ENCODE peak calls at places on chromosomes 12 and 14, in six cellular contexts. Z is K562, J is A549, B is WTC11, A is HepG2, N is H1. F is an unnamed sample.

GRCh38 chr12:64671682-64672081 is 61.4 kb downstream of the RASSF3 start:
- DNase-seq in N (no peak), B (no peak), A (no peak), Z (no peak), J (no peak), F (no peak)

GRCh38 chr12:32877670-32878459 is 18.7 kb downstream of the PKP2 start:
- DNase-seq in J (no peak), B (no peak), Z (no peak), N (no peak), A (no peak), F (no peak)

GRCh38 chr14:25120261-25120660 is 70.3 kb upstream of the STXBP6 start:
- DNase-seq in B (no peak), A (no peak), N (no peak), J (no peak), Z (no peak), F (no peak)

GRCh38 chr14:76456200-76456599 is 80.3 kb downstream of the ESRRB start:
- DNase-seq in B (peak; percentile 65), Z (peak; percentile 52), J (peak; percentile 41), N (no peak), A (peak; percentile 18), F (peak; percentile 45)

GRCh38 chr14:83164016-83164415 is 1630.4 kb upstream of the SEL1L start:
- DNase-seq in N (no peak), Z (no peak), A (no peak), J (no peak), B (no peak), F (no peak)

GRCh38 chr14:59278111-59278510 is 89.6 kb downstream of the DAAM1 start:
- DNase-seq in N (no peak), B (no peak), Z (peak; percentile 30), J (peak; percentile 82), A (peak; percentile 91), F (peak; percentile 87)

GRCh38 chr12:13102481-13103195 is 829 bp downstream of the GSG1 start:
- DNase-seq in N (no peak), A (no peak), Z (no peak), B (no peak), J (no peak), F (no peak)

GRCh38 chr12:51897181-51897580 is 9.3 kb downstream of the ANKRD33 start:
- DNase-seq in J (no peak), Z (no peak), B (no peak), N (no peak), A (no peak), F (peak; percentile 91)

GRCh38 chr14:105989746-105990302 is 463.4 kb downstream of the TMEM121 start:
- DNase-seq in J (no peak), Z (no peak), B (no peak), N (no peak), A (no peak), F (no peak)

GRCh38 chr12:132170637-132171292 is 26.5 kb downstream of the NOC4L start:
- DNase-seq in N (no peak), J (no peak), B (no peak), A (no peak), Z (no peak), F (no peak)

GRCh38 chr12:117622741-117623140 is 261.3 kb upstream of the NOS1 start:
- DNase-seq in Z (no peak), B (no peak), J (no peak), N (no peak), A (no peak), F (no peak)

GRCh38 chr12:9742665-9743064 is 9.8 kb upstream of the CLECL1 start:
- DNase-seq in N (no peak), Z (no peak), J (no peak), B (no peak), A (no peak), F (no peak)

GRCh38 chr12:17326649-17327048 is 720.7 kb upstream of the LMO3 start:
- DNase-seq in N (no peak), A (no peak), B (no peak), Z (no peak), J (no peak), F (no peak)

GRCh38 chr12:18066666-18067065 is 23.3 kb downstream of the RERGL start:
- DNase-seq in J (no peak), N (no peak), A (no peak), Z (no peak), B (no peak), F (no peak)

GRCh38 chr12:130438711-130439110 is 101.0 kb downstream of the PIWIL1 start:
- DNase-seq in J (no peak), Z (no peak), N (no peak), A (no peak), B (no peak), F (no peak)

GRCh38 chr12:60194682-60195081 is 598.9 kb downstream of the SLC16A7 start:
- DNase-seq in A (no peak), N (no peak), Z (no peak), J (no peak), B (no peak), F (peak; percentile 22)

GRCh38 chr14:70804556-70805162 is 4.7 kb downstream of the MAP3K9 start:
- DNase-seq in A (no peak), N (no peak), J (no peak), B (no peak), Z (no peak), F (no peak)
- TF ChIP-seq JUN in A (no peak), N (no peak), J (no peak), B (no peak), Z (no peak), F (no peak)

GRCh38 chr12:642633-643477 is 20.4 kb downstream of the NINJ2 start:
- DNase-seq in J (peak; percentile 83), Z (peak; percentile 79), B (peak; percentile 71), A (no peak), N (no peak), F (peak; percentile 52)
- TF ChIP-seq JUN in J (peak; percentile 64), Z (no peak), B (no peak), A (no peak), N (no peak), F (no peak)

DNA sequence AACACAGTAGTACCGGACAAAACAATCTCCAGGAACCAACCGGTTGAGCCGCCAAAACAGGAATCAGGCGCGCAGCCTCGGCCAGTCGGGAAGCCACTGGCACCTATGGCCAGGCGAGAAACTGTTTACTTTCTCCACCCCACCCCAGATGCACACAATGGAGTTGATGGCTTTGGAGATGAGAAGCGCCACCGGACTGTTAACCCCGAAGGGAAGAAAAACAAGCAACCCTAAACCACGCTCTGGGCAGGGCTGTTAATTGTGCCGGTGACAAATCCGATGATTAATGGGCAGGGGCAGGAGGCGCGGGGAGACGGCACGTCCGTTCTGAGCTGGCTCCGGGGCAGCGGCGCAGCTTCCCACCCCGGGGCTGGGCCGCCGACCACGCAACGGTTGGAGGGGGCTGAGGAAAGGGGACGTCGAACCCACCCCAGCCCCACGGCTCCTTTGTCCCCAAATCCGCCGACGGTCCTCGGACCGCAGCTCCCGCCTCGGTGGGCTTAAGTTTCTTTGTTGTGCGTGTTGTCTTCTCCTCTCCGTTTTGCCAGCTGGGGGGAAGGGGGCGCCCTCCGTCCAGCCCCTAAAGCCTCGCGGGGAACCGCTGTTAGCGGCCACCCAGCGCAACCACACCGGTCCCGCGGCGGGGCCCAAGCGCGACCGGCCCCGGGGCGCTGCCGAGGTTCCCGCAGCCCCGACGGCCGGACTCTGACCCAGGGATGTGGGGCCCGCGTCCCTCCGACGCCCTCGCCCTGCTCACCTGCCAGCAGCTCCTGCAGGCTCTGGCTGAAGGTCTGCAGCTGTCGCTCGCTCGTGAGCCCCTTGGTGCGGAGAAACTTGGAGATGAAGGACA is 790 bp downstream of the BTG1 start:
- DNase-seq in B (peak; percentile 29), N (no peak), J (peak; percentile 44), A (peak; percentile 27), Z (peak; percentile 72), F (peak; percentile 88)
- TF ChIP-seq JUN in B (no peak), N (no peak), J (no peak), A (no peak), Z (no peak), F (no peak)

GRCh38 chr12:65891987-65892481 is 67.8 kb downstream of the HMGA2 start:
- DNase-seq in A (no peak), Z (no peak), J (peak; percentile 72), B (no peak), N (no peak), F (peak; percentile 91)
- TF ChIP-seq JUN in A (no peak), Z (no peak), J (peak; percentile 81), B (no peak), N (no peak), F (peak; percentile 87)

GRCh38 chr14:50943943-50944646 is at the start of gene PYGL:
- DNase-seq in A (peak; percentile 55), N (no peak), B (peak; percentile 78), Z (peak; percentile 71), J (peak; percentile 77), F (peak; percentile 57)
- TF ChIP-seq JUN in A (no peak), N (no peak), B (peak; percentile 10), Z (no peak), J (no peak), F (no peak)

GRCh38 chr14:104882325-104882973 is 17.4 kb downstream of the CEP170B start:
- DNase-seq in J (peak; percentile 62), A (no peak), N (peak; percentile 49), Z (peak; percentile 67), B (peak; percentile 79), F (no peak)

GRCh38 chr14:104883681-104884361 is 18.8 kb downstream of the CEP170B start:
- DNase-seq in B (no peak), A (no peak), Z (no peak), N (no peak), J (no peak), F (no peak)

GRCh38 chr14:104885031-104885972 is 20.2 kb downstream of the CEP170B start:
- DNase-seq in N (no peak), Z (no peak), B (no peak), A (no peak), J (no peak), F (no peak)

GRCh38 chr14:104881369-104881979 is 16.4 kb downstream of the CEP170B start:
- DNase-seq in B (no peak), Z (no peak), N (no peak), J (no peak), A (no peak), F (no peak)

GRCh38 chr14:104882991-104883660 is 18.1 kb downstream of the CEP170B start:
- DNase-seq in B (no peak), Z (no peak), N (no peak), J (no peak), A (no peak), F (no peak)
- TF ChIP-seq JUN in B (no peak), Z (no peak), N (no peak), J (no peak), A (no peak), F (no peak)

GRCh38 chr14:79018846-79019245 is 848.7 kb downstream of the NRXN3 start:
- DNase-seq in A (no peak), J (no peak), B (no peak), Z (no peak), N (no peak), F (peak; percentile 23)
- TF ChIP-seq JUN in A (no peak), J (no peak), B (no peak), Z (no peak), N (no peak), F (no peak)